ENCODE peak calls at places on chromosomes 2 and 18, in six cellular contexts. V is lower lobe of right lung, W is mammary epithelial cell, C is AG04450, K is heart right ventricle, X is right lobe of liver. Q is an unnamed sample.

GRCh38 chr2:141709756-141710155 is 421.1 kb downstream of the LRP1B start:
- DNase-seq in V (no peak), W (no peak), C (no peak), K (no peak), X (no peak), Q (no peak)

GRCh38 chr18:58288922-58289797 is 245.1 kb downstream of the NEDD4L start:
- DNase-seq in V (no peak), W (peak; percentile 61), C (no peak), K (no peak), X (no peak), Q (no peak)

GRCh38 chr18:35827275-35827929 is 145.1 kb upstream of the RMP24 start:
- DNase-seq in V (no peak), W (peak; percentile 5), C (no peak), K (no peak), X (no peak), Q (peak; percentile 16)

GRCh38 chr2:191321861-191322662 is 76.9 kb downstream of the MYO1B start:
- DNase-seq in V (no peak), W (peak; percentile 38), C (no peak), K (peak; percentile 16), X (no peak), Q (no peak)

GRCh38 chr2:234827096-234827860 is 124.5 kb upstream of the SH3BP4 start:
- DNase-seq in V (no peak), W (peak; percentile 7), C (no peak), K (no peak), X (no peak), Q (no peak)

GRCh38 chr2:221943078-221943810 is 355.6 kb downstream of the PAX3 start:
- DNase-seq in V (no peak), W (no peak), C (no peak), K (no peak), X (no peak), Q (no peak)

GRCh38 chr18:8559612-8560011 is 49.6 kb upstream of the RAB12 start:
- DNase-seq in V (no peak), W (peak; percentile 11), C (no peak), K (no peak), X (no peak), Q (no peak)

GRCh38 chr18:25726278-25726677 is 364.1 kb downstream of the SS18 start:
- DNase-seq in V (no peak), W (no peak), C (peak; percentile 8), K (no peak), X (no peak), Q (no peak)

GRCh38 chr2:8633735-8634313 is 48.0 kb upstream of the ID2 start:
- DNase-seq in V (peak; percentile 31), W (no peak), C (peak; percentile 79), K (no peak), X (no peak), Q (peak; percentile 3)

GRCh38 chr18:3611313-3612038 is 161.5 kb downstream of the TGIF1 start:
- DNase-seq in V (no peak), W (no peak), C (no peak), K (no peak), X (no peak), Q (no peak)

GRCh38 chr18:23106575-23106974 is 28.7 kb upstream of the CABLES1 start:
- DNase-seq in V (no peak), W (peak; percentile 96), C (peak; percentile 63), K (no peak), X (no peak), Q (peak; percentile 70)

GRCh38 chr2:69271831-69272257 is 115.2 kb downstream of the GFPT1 start:
- DNase-seq in V (no peak), W (no peak), C (peak; percentile 46), K (no peak), X (no peak), Q (no peak)

GRCh38 chr18:25503567-25504081 is 151.7 kb upstream of the ZNF521 start:
- DNase-seq in V (no peak), W (peak; percentile 55), C (peak; percentile 49), K (peak; percentile 63), X (no peak), Q (peak; percentile 0)

GRCh38 chr18:48590678-48591077 is 51.8 kb downstream of the CTIF start:
- DNase-seq in V (no peak), W (peak; percentile 42), C (peak; percentile 51), K (no peak), X (no peak), Q (no peak)

GRCh38 chr2:158202151-158202778 is 100.6 kb downstream of the UPP2 start:
- DNase-seq in V (no peak), W (peak; percentile 54), C (no peak), K (no peak), X (no peak), Q (no peak)

GRCh38 chr2:233572468-233572867 is 5.9 kb upstream of the USP40 start:
- DNase-seq in V (no peak), W (peak; percentile 16), C (no peak), K (no peak), X (no peak), Q (peak; percentile 8)

GRCh38 chr2:136909777-136910176 is 144.4 kb downstream of the THSD7B start:
- DNase-seq in V (no peak), W (no peak), C (no peak), K (no peak), X (no peak), Q (no peak)

GRCh38 chr2:20135631-20136050 is 84.2 kb upstream of the LAPTM4A start:
- DNase-seq in V (peak; percentile 80), W (no peak), C (no peak), K (peak; percentile 38), X (peak; percentile 83), Q (no peak)

GRCh38 chr2:173884403-173884802 is 80.8 kb downstream of the SP3 start:
- DNase-seq in V (peak; percentile 69), W (peak; percentile 30), C (no peak), K (peak; percentile 47), X (peak; percentile 69), Q (no peak)

GRCh38 chr2:68429311-68429826 is 37.7 kb downstream of the FBXO48 start:
- DNase-seq in V (no peak), W (no peak), C (no peak), K (no peak), X (no peak), Q (no peak)

GRCh38 chr2:145423809-145424208 is 903.9 kb upstream of the ZEB2 start:
- DNase-seq in V (no peak), W (no peak), C (no peak), K (no peak), X (no peak), Q (no peak)

GRCh38 chr2:189492451-189492850 is 51.2 kb downstream of the WDR75 start:
- DNase-seq in V (no peak), W (peak; percentile 52), C (no peak), K (no peak), X (no peak), Q (peak; percentile 16)

GRCh38 chr18:10020176-10020575 is 106.4 kb downstream of the VAPA start:
- DNase-seq in V (no peak), W (no peak), C (no peak), K (no peak), X (no peak), Q (peak; percentile 20)

GRCh38 chr2:64692401-64692800 is 38.7 kb upstream of the SERTAD2 start:
- DNase-seq in V (no peak), W (no peak), C (no peak), K (no peak), X (no peak), Q (no peak)

GRCh38 chr2:16334886-16335605 is 330.6 kb downstream of the CYRIA start:
- DNase-seq in V (no peak), W (no peak), C (no peak), K (no peak), X (no peak), Q (no peak)

GRCh38 chr2:1550658-1551316 is 137.5 kb downstream of the TPO start:
- DNase-seq in V (peak; percentile 71), W (peak; percentile 33), C (no peak), K (peak; percentile 47), X (peak; percentile 71), Q (no peak)

GRCh38 chr2:17752892-17753802 is 463 bp downstream of the SMC6 start:
- DNase-seq in V (peak; percentile 75), W (peak; percentile 83), C (no peak), K (peak; percentile 40), X (peak; percentile 72), Q (no peak)

GRCh38 chr2:106028192-106028591 is 165.9 kb downstream of the UXS1 start:
- DNase-seq in V (no peak), W (no peak), C (no peak), K (no peak), X (no peak), Q (no peak)

GRCh38 chr2:71000780-71001591 is 6.3 kb upstream of the TEX261 start:
- DNase-seq in V (peak; percentile 87), W (peak; percentile 35), C (no peak), K (peak; percentile 68), X (peak; percentile 84), Q (no peak)

GRCh38 chr2:30721668-30722647 is 85.3 kb downstream of the CAPN13 start:
- DNase-seq in V (no peak), W (no peak), C (no peak), K (no peak), X (no peak), Q (no peak)

GRCh38 chr2:46700435-46700834 is 215.2 kb downstream of the MCFD2 start:
- DNase-seq in V (no peak), W (no peak), C (no peak), K (no peak), X (no peak), Q (no peak)

GRCh38 chr2:24611626-24612025 is 120.6 kb downstream of the NCOA1 start:
- DNase-seq in V (no peak), W (no peak), C (no peak), K (no peak), X (no peak), Q (no peak)
- H3K27ac ChIP-seq in V (no peak overlapping the region), W (no peak overlapping the region), C (no peak overlapping the region), K (no peak overlapping the region), X (no peak overlapping the region), Q (no peak overlapping the region)

GRCh38 chr2:206229642-206230041 is 44.8 kb upstream of the ZDBF2 start:
- DNase-seq in V (no peak), W (no peak), C (no peak), K (no peak), X (no peak), Q (no peak)
- H3K27ac ChIP-seq in V (no peak overlapping the region), W (no peak overlapping the region), C (no peak overlapping the region), K (no peak overlapping the region), X (no peak overlapping the region), Q (peak overlapping the region; percentile 15)

GRCh38 chr2:98572676-98573075 is 35.6 kb downstream of the COA5 start:
- DNase-seq in V (no peak), W (no peak), C (no peak), K (no peak), X (no peak), Q (no peak)
- H3K27ac ChIP-seq in V (no peak overlapping the region), W (no peak overlapping the region), C (no peak overlapping the region), K (no peak overlapping the region), X (no peak overlapping the region), Q (no peak overlapping the region)

GRCh38 chr2:84628486-84628885 is 112.2 kb downstream of the DNAH6 start:
- DNase-seq in V (no peak), W (no peak), C (no peak), K (no peak), X (no peak), Q (no peak)

GRCh38 chr2:84629550-84629949 is 113.3 kb downstream of the DNAH6 start:
- DNase-seq in V (no peak), W (no peak), C (no peak), K (no peak), X (no peak), Q (no peak)

GRCh38 chr2:84631047-84631446 is 114.7 kb downstream of the DNAH6 start:
- DNase-seq in V (no peak), W (peak; percentile 24), C (peak; percentile 16), K (no peak), X (no peak), Q (no peak)

GRCh38 chr2:84636080-84636971 is 120.0 kb downstream of the DNAH6 start:
- DNase-seq in V (no peak), W (no peak), C (no peak), K (no peak), X (no peak), Q (no peak)

GRCh38 chr2:84631985-84632384 is 115.7 kb downstream of the DNAH6 start:
- DNase-seq in V (no peak), W (no peak), C (no peak), K (no peak), X (peak; percentile 55), Q (no peak)
- H3K27ac ChIP-seq in V (no peak overlapping the region), W (no peak overlapping the region), C (no peak overlapping the region), K (no peak overlapping the region), X (no peak overlapping the region), Q (no peak overlapping the region)

Q was measured in epithelial cell of prostate.